ENCODE peak calls at places on chromosomes 7 and 10, in five cellular contexts. V, F, Y, U and R are unnamed samples.

GRCh38 chr7:42237891-42238531 is 1.0 kb upstream of the GLI3 start:
- DNase-seq in V (no peak), F (peak; percentile 89), Y (peak; percentile 70), U (no peak), R (no peak)

GRCh38 chr10:124688366-124688765 is 55.8 kb downstream of the FAM53B start:
- DNase-seq in V (no peak), F (no peak), Y (no peak), U (no peak), R (no peak)

GRCh38 chr7:95608344-95609173 is 12.2 kb upstream of the PDK4 start:
- DNase-seq in V (peak; percentile 93), F (no peak), Y (peak; percentile 96), U (peak; percentile 47), R (peak; percentile 95)

GRCh38 chr7:141275350-141275749 is 201.5 kb downstream of the TMEM178B start:
- DNase-seq in V (no peak), F (no peak), Y (no peak), U (no peak), R (no peak)

GRCh38 chr10:87656431-87657072 is 3.1 kb upstream of the PAPSS2 start:
- DNase-seq in V (no peak), F (peak; percentile 27), Y (no peak), U (no peak), R (no peak)

GRCh38 chr10:126689461-126689994 is 19.0 kb upstream of the C10orf90 start:
- DNase-seq in V (no peak), F (no peak), Y (no peak), U (no peak), R (no peak)

GRCh38 chr10:72694476-72695369 is 2.8 kb downstream of the MCU start:
- DNase-seq in V (no peak), F (no peak), Y (no peak), U (no peak), R (peak; percentile 36)

GRCh38 chr7:26127411-26127810 is 24.6 kb upstream of the NFE2L3 start:
- DNase-seq in V (no peak), F (no peak), Y (no peak), U (peak; percentile 24), R (no peak)

GRCh38 chr7:2609001-2609411 is 22.8 kb upstream of the TTYH3 start:
- DNase-seq in V (no peak), F (no peak), Y (no peak), U (no peak), R (no peak)

GRCh38 chr7:750111-750905 is 23.2 kb upstream of the PRKAR1B start:
- DNase-seq in V (no peak), F (no peak), Y (no peak), U (no peak), R (no peak)

GRCh38 chr10:132714096-132714721 is 71.7 kb downstream of the NKX6-2 start:
- DNase-seq in V (no peak), F (no peak), Y (no peak), U (no peak), R (peak; percentile 8)

GRCh38 chr7:101436857-101437576 is 74.3 kb downstream of the COL26A1 start:
- DNase-seq in V (no peak), F (no peak), Y (peak; percentile 47), U (no peak), R (peak; percentile 69)

GRCh38 chr7:157097569-157097968 is 41.2 kb upstream of the UBE3C start:
- DNase-seq in V (no peak), F (no peak), Y (peak; percentile 41), U (no peak), R (peak; percentile 21)

GRCh38 chr7:131653418-131654248 is 97.2 kb upstream of the PODXL start:
- DNase-seq in V (peak; percentile 16), F (no peak), Y (no peak), U (no peak), R (peak; percentile 68)

GRCh38 chr10:100038561-100039071 is 28.9 kb upstream of the DNMBP start:
- DNase-seq in V (no peak), F (no peak), Y (peak; percentile 52), U (no peak), R (peak; percentile 52)

DNA sequence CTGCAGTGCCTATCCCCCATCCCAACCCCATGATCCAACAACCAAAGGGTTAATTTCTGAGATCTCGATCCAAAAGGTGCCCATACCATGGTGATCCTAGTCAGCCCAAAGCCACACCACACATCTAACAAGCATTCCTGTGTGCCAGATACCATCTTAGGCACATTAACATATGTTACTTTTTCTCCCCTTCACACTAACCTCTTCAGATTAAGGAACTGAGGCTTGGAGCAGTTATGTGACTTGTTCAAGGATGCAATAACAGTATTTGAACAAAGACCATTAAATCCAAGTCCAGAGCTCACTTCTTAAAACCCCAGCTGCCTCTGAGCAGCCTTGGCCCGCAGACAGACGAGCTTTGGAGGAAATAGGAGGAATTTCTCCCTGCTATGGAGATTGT is 327.3 kb downstream of the KCNMA1 start:
- DNase-seq in V (no peak), F (no peak), Y (no peak), U (no peak), R (no peak)
- H3K36me3 ChIP-seq in V (no peaks in the 10 kb centered on the region), F (no peaks in the 10 kb centered on the region), Y (no peaks in the 10 kb centered on the region), U (no peaks in the 10 kb centered on the region), R (no peaks in the 10 kb centered on the region)

GRCh38 chr10:78260141-78260540 is 226.5 kb downstream of the RPS24 start:
- DNase-seq in V (no peak), F (no peak), Y (no peak), U (no peak), R (peak; percentile 84)
- TF ChIP-seq CTCF in V (no peak), F (peak; percentile 31), Y (no peak), U (no peak), R (no peak)

GRCh38 chr7:80885774-80886173 is 33.1 kb downstream of the SEMA3C start:
- DNase-seq in V (no peak), F (no peak), Y (no peak), U (no peak), R (no peak)

GRCh38 chr7:80882213-80882801 is 36.5 kb downstream of the SEMA3C start:
- DNase-seq in V (no peak), F (no peak), Y (no peak), U (no peak), R (no peak)

GRCh38 chr7:80881361-80881760 is 37.5 kb downstream of the SEMA3C start:
- DNase-seq in V (no peak), F (no peak), Y (no peak), U (no peak), R (no peak)

GRCh38 chr7:80884511-80885195 is 34.2 kb downstream of the SEMA3C start:
- DNase-seq in V (no peak), F (no peak), Y (no peak), U (no peak), R (no peak)

DNA sequence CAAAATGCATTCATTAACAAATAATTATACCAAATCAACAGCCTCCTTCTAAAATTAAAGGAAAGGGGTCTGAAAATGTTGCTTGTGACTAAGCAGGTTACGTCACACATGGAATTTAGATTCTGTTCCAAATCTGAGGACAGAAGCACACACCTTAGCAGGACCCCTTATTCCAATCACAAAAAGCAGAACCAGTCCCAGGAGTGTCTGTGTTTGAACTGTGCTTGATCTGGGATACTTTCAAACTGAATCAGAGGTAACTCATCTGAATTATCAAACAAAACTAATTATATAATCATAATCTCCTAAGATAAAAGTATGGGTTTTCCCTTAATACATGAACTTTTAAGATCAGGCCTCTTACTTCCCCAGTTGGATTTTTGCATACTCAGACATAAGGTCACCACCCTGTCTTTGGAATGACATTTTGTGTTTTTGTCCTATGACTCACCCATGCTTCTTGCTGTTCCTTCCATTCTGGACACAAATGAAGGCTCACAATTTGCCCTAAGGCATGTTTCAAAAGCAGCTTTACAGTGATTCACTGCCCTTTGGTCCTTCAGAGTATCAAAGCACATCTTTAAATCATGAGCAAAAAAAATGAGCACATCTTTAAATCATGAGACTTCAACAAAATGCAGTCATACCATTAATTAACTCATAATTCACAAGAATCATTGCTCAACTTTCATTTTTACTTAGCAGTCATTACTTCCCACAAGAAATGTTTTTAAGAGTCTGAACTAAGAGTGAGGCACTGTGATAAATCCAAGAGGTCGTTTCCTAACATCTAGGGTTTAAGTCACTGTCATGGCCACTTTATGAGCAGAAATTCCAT is 35.4 kb downstream of the SEMA3C start:
- DNase-seq in V (peak; percentile 94), F (no peak), Y (no peak), U (no peak), R (peak; percentile 71)
- H3K36me3 ChIP-seq in V (no peaks in the 10 kb centered on the region), F (no peaks in the 10 kb centered on the region), Y (no peaks in the 10 kb centered on the region), U (no peaks in the 10 kb centered on the region), R (no peaks in the 10 kb centered on the region)

DNA sequence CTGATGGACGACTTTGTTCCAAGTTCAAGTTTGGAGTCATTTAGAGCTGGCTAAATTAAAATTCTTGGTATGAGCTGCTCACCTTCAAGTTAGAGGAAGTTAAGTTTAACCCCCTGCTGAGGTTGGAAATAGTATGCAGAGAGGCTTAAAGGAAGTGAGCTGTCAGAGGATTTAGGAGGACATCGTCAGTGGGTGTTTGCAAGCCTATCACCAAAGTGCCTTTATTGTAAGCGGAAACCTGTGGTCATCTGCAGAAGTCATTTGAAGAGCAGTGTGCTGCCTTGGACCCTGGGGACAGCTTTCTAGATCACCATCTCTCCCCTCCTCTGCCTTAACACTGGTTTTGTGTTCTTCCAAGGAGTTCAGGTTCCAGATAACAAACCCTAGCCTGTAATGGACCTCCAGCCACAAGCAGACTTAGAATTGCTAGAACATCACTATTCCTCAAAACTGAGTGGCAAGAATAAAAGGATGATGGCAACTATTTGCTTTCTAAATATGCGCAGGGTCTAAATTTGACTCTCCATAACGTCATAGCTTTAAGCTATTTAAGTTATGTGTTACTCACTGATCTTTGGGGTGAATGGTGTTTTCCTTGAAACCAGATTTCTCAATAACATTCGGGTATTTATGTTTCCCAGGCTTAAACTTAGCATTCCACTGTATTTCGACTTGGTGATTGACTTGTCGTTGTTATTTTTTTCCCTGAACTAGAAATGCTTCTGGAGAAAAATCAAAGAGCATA is 93.4 kb downstream of the SLC39A12 start:
- DNase-seq in V (peak; percentile 81), F (no peak), Y (no peak), U (no peak), R (no peak)
- TF ChIP-seq CTCF in V (no peak), F (no peak), Y (no peak), U (no peak), R (no peak)

GRCh38 chr7:44396931-44397525 is 71.6 kb upstream of the CAMK2B start:
- DNase-seq in V (no peak), F (no peak), Y (no peak), U (no peak), R (no peak)

GRCh38 chr7:44398506-44398905 is 73.1 kb upstream of the CAMK2B start:
- DNase-seq in V (no peak), F (no peak), Y (no peak), U (no peak), R (no peak)

GRCh38 chr7:44400033-44400511 is 74.7 kb upstream of the CAMK2B start:
- DNase-seq in V (no peak), F (no peak), Y (no peak), U (no peak), R (no peak)

GRCh38 chr7:44396498-44396897 is 71.1 kb upstream of the CAMK2B start:
- DNase-seq in V (no peak), F (no peak), Y (no peak), U (no peak), R (no peak)

DNA sequence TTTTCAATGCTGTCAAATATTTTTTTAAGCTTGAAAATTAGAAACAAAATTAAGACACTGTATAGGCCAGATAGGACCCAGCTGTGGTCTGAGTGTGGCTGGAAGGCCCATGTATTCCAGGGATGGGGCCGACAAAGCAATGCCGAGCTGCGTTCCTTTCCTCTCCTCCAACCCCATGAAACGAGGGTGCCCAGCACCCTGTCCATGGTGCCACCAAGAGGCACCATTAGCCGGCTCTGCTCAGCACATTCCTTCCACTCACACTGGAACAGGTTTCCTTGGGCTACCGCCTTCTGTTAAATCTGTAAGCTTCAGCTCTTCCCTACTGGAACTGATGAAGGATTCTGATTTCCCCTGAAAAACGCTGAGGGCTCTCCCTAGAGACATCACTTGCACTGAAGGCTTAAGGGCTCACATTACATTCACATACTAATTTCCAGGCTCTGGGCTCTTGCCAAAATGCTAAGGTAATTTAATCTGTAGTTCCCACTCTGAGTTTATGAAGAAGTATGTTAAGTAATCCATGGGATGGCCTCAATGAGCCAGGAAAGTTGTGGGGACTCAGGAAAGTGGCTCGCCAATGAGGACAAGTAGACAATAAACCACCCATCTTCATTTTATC is 73.7 kb upstream of the CAMK2B start:
- DNase-seq in V (no peak), F (no peak), Y (no peak), U (no peak), R (no peak)
- H3K36me3 ChIP-seq in V (peaks cover 3% of the 10 kb centered on the region), F (peaks cover 39% of the 10 kb centered on the region), Y (no peaks in the 10 kb centered on the region), U (peaks cover 23% of the 10 kb centered on the region), R (peaks cover 2% of the 10 kb centered on the region)